ENCODE peak calls at places on chromosomes 5 and 9, in nine cellular contexts. One of them, this sample, is unnamed.
A peak's percentile ranks its signal among the peaks of the same experiment; 100 is the strongest.

GRCh38 chr5:52771343-52772039 is 16.2 kb upstream of the ITGA1 start:
- DNase-seq in vagina: no peak
- DNase-seq in AG10803: no peak
- DNase-seq in CD8-positive, alpha-beta T cell: no peak
- DNase-seq in fibroblast of mammary gland: no peak
- DNase-seq in left ventricle myocardium inferior: no peak
- DNase-seq in psoas muscle: no peak
- DNase-seq in IMR-90: no peak
- DNase-seq in kidney: no peak
- DNase-seq in this sample: no peak

GRCh38 chr9:100884518-100884917 is 144.0 kb upstream of the PLPPR1 start:
- DNase-seq in kidney: no peak
- DNase-seq in vagina: no peak
- DNase-seq in psoas muscle: no peak
- DNase-seq in left ventricle myocardium inferior: no peak
- DNase-seq in AG10803: no peak
- DNase-seq in IMR-90: no peak
- DNase-seq in fibroblast of mammary gland: no peak
- DNase-seq in CD8-positive, alpha-beta T cell: no peak
- DNase-seq in this sample: no peak

GRCh38 chr5:131171276-131171815 is 602 bp downstream of the LYRM7 start:
- DNase-seq in fibroblast of mammary gland: no peak
- DNase-seq in kidney: no peak
- DNase-seq in left ventricle myocardium inferior: no peak
- DNase-seq in IMR-90: no peak
- DNase-seq in psoas muscle: no peak
- DNase-seq in vagina: no peak
- DNase-seq in CD8-positive, alpha-beta T cell: no peak
- DNase-seq in AG10803: no peak
- DNase-seq in this sample: no peak

GRCh38 chr9:77472646-77473045 is 175.5 kb downstream of the GNA14 start:
- DNase-seq in CD8-positive, alpha-beta T cell: no peak
- DNase-seq in kidney: no peak
- DNase-seq in AG10803: no peak
- DNase-seq in vagina: no peak
- DNase-seq in left ventricle myocardium inferior: no peak
- DNase-seq in fibroblast of mammary gland: peak; percentile 31
- DNase-seq in IMR-90: no peak
- DNase-seq in psoas muscle: no peak
- DNase-seq in this sample: no peak

GRCh38 chr5:143403607-143404415 is at the start of gene NR3C1:
- DNase-seq in AG10803: peak; percentile 91
- DNase-seq in psoas muscle: peak; percentile 89
- DNase-seq in kidney: peak; percentile 96
- DNase-seq in vagina: peak; percentile 93
- DNase-seq in left ventricle myocardium inferior: peak; percentile 90
- DNase-seq in IMR-90: peak; percentile 86
- DNase-seq in CD8-positive, alpha-beta T cell: peak; percentile 93
- DNase-seq in fibroblast of mammary gland: peak; percentile 81
- DNase-seq in this sample: peak; percentile 88

GRCh38 chr5:178322736-178323540 is 90.3 kb upstream of the PHYKPL start:
- DNase-seq in psoas muscle: no peak
- DNase-seq in CD8-positive, alpha-beta T cell: no peak
- DNase-seq in kidney: peak; percentile 48
- DNase-seq in IMR-90: no peak
- DNase-seq in fibroblast of mammary gland: no peak
- DNase-seq in left ventricle myocardium inferior: no peak
- DNase-seq in AG10803: no peak
- DNase-seq in vagina: no peak
- DNase-seq in this sample: no peak

GRCh38 chr5:14681236-14681752 is 16.8 kb downstream of the OTULIN start:
- DNase-seq in left ventricle myocardium inferior: peak; percentile 62
- DNase-seq in kidney: no peak
- DNase-seq in AG10803: no peak
- DNase-seq in CD8-positive, alpha-beta T cell: no peak
- DNase-seq in vagina: no peak
- DNase-seq in psoas muscle: no peak
- DNase-seq in fibroblast of mammary gland: no peak
- DNase-seq in IMR-90: no peak
- DNase-seq in this sample: no peak

GRCh38 chr5:154757647-154758406 is 2.6 kb downstream of the LARP1 start:
- DNase-seq in IMR-90: peak; percentile 22
- DNase-seq in AG10803: peak; percentile 52
- DNase-seq in CD8-positive, alpha-beta T cell: no peak
- DNase-seq in kidney: no peak
- DNase-seq in psoas muscle: no peak
- DNase-seq in vagina: no peak
- DNase-seq in left ventricle myocardium inferior: no peak
- DNase-seq in fibroblast of mammary gland: peak; percentile 61
- DNase-seq in this sample: no peak

GRCh38 chr9:87212563-87213154 is 265.4 kb upstream of the GAS1 start:
- DNase-seq in AG10803: no peak
- DNase-seq in fibroblast of mammary gland: peak; percentile 41
- DNase-seq in kidney: no peak
- DNase-seq in left ventricle myocardium inferior: no peak
- DNase-seq in CD8-positive, alpha-beta T cell: no peak
- DNase-seq in IMR-90: peak; percentile 39
- DNase-seq in vagina: no peak
- DNase-seq in psoas muscle: no peak
- DNase-seq in this sample: no peak

GRCh38 chr9:8778356-8778755 is 978.8 kb upstream of the DMAC1 start:
- DNase-seq in kidney: no peak
- DNase-seq in fibroblast of mammary gland: no peak
- DNase-seq in psoas muscle: no peak
- DNase-seq in left ventricle myocardium inferior: no peak
- DNase-seq in CD8-positive, alpha-beta T cell: no peak
- DNase-seq in AG10803: no peak
- DNase-seq in IMR-90: no peak
- DNase-seq in vagina: no peak
- DNase-seq in this sample: no peak

GRCh38 chr5:87099246-87099914 is 168.3 kb upstream of the RASA1 start:
- DNase-seq in vagina: no peak
- DNase-seq in fibroblast of mammary gland: no peak
- DNase-seq in kidney: no peak
- DNase-seq in psoas muscle: no peak
- DNase-seq in AG10803: no peak
- DNase-seq in IMR-90: no peak
- DNase-seq in CD8-positive, alpha-beta T cell: no peak
- DNase-seq in left ventricle myocardium inferior: no peak
- DNase-seq in this sample: no peak

GRCh38 chr5:39192449-39193160 is 26.8 kb downstream of the FYB1 start:
- DNase-seq in left ventricle myocardium inferior: no peak
- DNase-seq in vagina: no peak
- DNase-seq in CD8-positive, alpha-beta T cell: no peak
- DNase-seq in AG10803: no peak
- DNase-seq in fibroblast of mammary gland: no peak
- DNase-seq in psoas muscle: no peak
- DNase-seq in IMR-90: no peak
- DNase-seq in kidney: no peak
- DNase-seq in this sample: no peak

GRCh38 chr5:131082034-131082550 is 83.0 kb downstream of the HINT1 start:
- DNase-seq in left ventricle myocardium inferior: no peak
- DNase-seq in AG10803: peak; percentile 56
- DNase-seq in fibroblast of mammary gland: peak; percentile 75
- DNase-seq in kidney: no peak
- DNase-seq in psoas muscle: no peak
- DNase-seq in vagina: no peak
- DNase-seq in CD8-positive, alpha-beta T cell: no peak
- DNase-seq in IMR-90: no peak
- DNase-seq in this sample: no peak

GRCh38 chr5:3596261-3596825 is 711 bp downstream of the IRX1 start:
- DNase-seq in kidney: no peak
- DNase-seq in left ventricle myocardium inferior: no peak
- DNase-seq in CD8-positive, alpha-beta T cell: no peak
- DNase-seq in vagina: no peak
- DNase-seq in AG10803: no peak
- DNase-seq in IMR-90: no peak
- DNase-seq in fibroblast of mammary gland: peak; percentile 7
- DNase-seq in psoas muscle: no peak
- DNase-seq in this sample: peak; percentile 18

GRCh38 chr9:73640971-73641370 is 489.3 kb downstream of the ANXA1 start:
- DNase-seq in psoas muscle: no peak
- DNase-seq in fibroblast of mammary gland: no peak
- DNase-seq in CD8-positive, alpha-beta T cell: no peak
- DNase-seq in kidney: no peak
- DNase-seq in vagina: no peak
- DNase-seq in left ventricle myocardium inferior: no peak
- DNase-seq in AG10803: no peak
- DNase-seq in IMR-90: no peak
- DNase-seq in this sample: no peak

GRCh38 chr5:97224112-97224750 is 41.2 kb upstream of the RIOK2 start:
- DNase-seq in kidney: no peak
- DNase-seq in AG10803: peak; percentile 85
- DNase-seq in left ventricle myocardium inferior: no peak
- DNase-seq in IMR-90: peak; percentile 61
- DNase-seq in psoas muscle: no peak
- DNase-seq in fibroblast of mammary gland: peak; percentile 17
- DNase-seq in vagina: no peak
- DNase-seq in CD8-positive, alpha-beta T cell: no peak
- DNase-seq in this sample: peak; percentile 9

GRCh38 chr5:124963236-124963929 is 216.9 kb upstream of the ZNF608 start:
- DNase-seq in IMR-90: peak; percentile 95
- DNase-seq in left ventricle myocardium inferior: no peak
- DNase-seq in CD8-positive, alpha-beta T cell: no peak
- DNase-seq in fibroblast of mammary gland: peak; percentile 77
- DNase-seq in psoas muscle: no peak
- DNase-seq in vagina: no peak
- DNase-seq in AG10803: peak; percentile 64
- DNase-seq in kidney: no peak
- DNase-seq in this sample: peak; percentile 61

GRCh38 chr5:14251733-14252132 is 108.6 kb downstream of the TRIO start:
- DNase-seq in CD8-positive, alpha-beta T cell: no peak
- DNase-seq in kidney: no peak
- DNase-seq in fibroblast of mammary gland: no peak
- DNase-seq in vagina: no peak
- DNase-seq in psoas muscle: no peak
- DNase-seq in AG10803: no peak
- DNase-seq in IMR-90: no peak
- DNase-seq in left ventricle myocardium inferior: no peak
- DNase-seq in this sample: no peak

GRCh38 chr5:90201923-90202322 is 207.6 kb downstream of the CETN3 start:
- DNase-seq in vagina: no peak
- DNase-seq in AG10803: no peak
- DNase-seq in left ventricle myocardium inferior: no peak
- DNase-seq in IMR-90: no peak
- DNase-seq in psoas muscle: no peak
- DNase-seq in kidney: no peak
- DNase-seq in fibroblast of mammary gland: peak; percentile 48
- DNase-seq in CD8-positive, alpha-beta T cell: no peak
- DNase-seq in this sample: no peak

GRCh38 chr5:164148292-164148691 is 642.9 kb downstream of the MAT2B start:
- DNase-seq in psoas muscle: no peak
- DNase-seq in fibroblast of mammary gland: no peak
- DNase-seq in AG10803: no peak
- DNase-seq in CD8-positive, alpha-beta T cell: no peak
- DNase-seq in vagina: no peak
- DNase-seq in kidney: no peak
- DNase-seq in IMR-90: no peak
- DNase-seq in left ventricle myocardium inferior: no peak
- DNase-seq in this sample: no peak
- H3K4me3 ChIP-seq in psoas muscle: no peak overlapping the region
- H3K4me3 ChIP-seq in fibroblast of mammary gland: no peak overlapping the region
- H3K4me3 ChIP-seq in AG10803: no peak overlapping the region
- H3K4me3 ChIP-seq in CD8-positive, alpha-beta T cell: no peak overlapping the region
- H3K4me3 ChIP-seq in vagina: no peak overlapping the region
- H3K4me3 ChIP-seq in kidney: no peak overlapping the region
- H3K4me3 ChIP-seq in IMR-90: no peak overlapping the region
- H3K4me3 ChIP-seq in left ventricle myocardium inferior: no peak overlapping the region
- H3K4me3 ChIP-seq in this sample: no peak overlapping the region

GRCh38 chr5:64384761-64385160 is 121.1 kb upstream of the RGS7BP start:
- DNase-seq in vagina: no peak
- DNase-seq in fibroblast of mammary gland: peak; percentile 3
- DNase-seq in psoas muscle: no peak
- DNase-seq in left ventricle myocardium inferior: no peak
- DNase-seq in AG10803: no peak
- DNase-seq in CD8-positive, alpha-beta T cell: no peak
- DNase-seq in kidney: no peak
- DNase-seq in IMR-90: no peak
- DNase-seq in this sample: peak; percentile 12
- TF ChIP-seq CTCF in vagina: no peak
- TF ChIP-seq CTCF in fibroblast of mammary gland: no peak
- TF ChIP-seq CTCF in psoas muscle: no peak
- TF ChIP-seq CTCF in left ventricle myocardium inferior: peak; percentile 8
- TF ChIP-seq CTCF in AG10803: no peak
- TF ChIP-seq CTCF in CD8-positive, alpha-beta T cell: no peak
- TF ChIP-seq CTCF in kidney: no peak
- TF ChIP-seq CTCF in IMR-90: no peak
- TF ChIP-seq CTCF in this sample: no peak

GRCh38 chr9:93098236-93098946 is 2.4 kb downstream of the CARD19 start:
- DNase-seq in left ventricle myocardium inferior: peak; percentile 86
- DNase-seq in CD8-positive, alpha-beta T cell: peak; percentile 76
- DNase-seq in IMR-90: peak; percentile 98
- DNase-seq in AG10803: peak; percentile 98
- DNase-seq in kidney: peak; percentile 96
- DNase-seq in vagina: no peak
- DNase-seq in psoas muscle: peak; percentile 94
- DNase-seq in fibroblast of mammary gland: peak; percentile 98
- DNase-seq in this sample: peak; percentile 98
- H3K4me3 ChIP-seq in left ventricle myocardium inferior: peak overlapping the region; percentile 37
- H3K4me3 ChIP-seq in CD8-positive, alpha-beta T cell: peak overlapping the region; percentile 89
- H3K4me3 ChIP-seq in IMR-90: no peak overlapping the region
- H3K4me3 ChIP-seq in AG10803: peak overlapping the region; percentile 77
- H3K4me3 ChIP-seq in kidney: no peak overlapping the region
- H3K4me3 ChIP-seq in vagina: peak overlapping the region; percentile 86
- H3K4me3 ChIP-seq in psoas muscle: peak overlapping the region; percentile 99
- H3K4me3 ChIP-seq in fibroblast of mammary gland: peak overlapping the region; percentile 36
- H3K4me3 ChIP-seq in this sample: peak overlapping the region; percentile 46

GRCh38 chr5:169850407-169850806 is 129.9 kb downstream of the INSYN2B start:
- DNase-seq in AG10803: no peak
- DNase-seq in kidney: no peak
- DNase-seq in fibroblast of mammary gland: peak; percentile 17
- DNase-seq in vagina: no peak
- DNase-seq in left ventricle myocardium inferior: no peak
- DNase-seq in psoas muscle: no peak
- DNase-seq in IMR-90: no peak
- DNase-seq in CD8-positive, alpha-beta T cell: no peak
- DNase-seq in this sample: no peak
- TF ChIP-seq CTCF in AG10803: peak; percentile 32
- TF ChIP-seq CTCF in kidney: no peak
- TF ChIP-seq CTCF in fibroblast of mammary gland: peak; percentile 29
- TF ChIP-seq CTCF in vagina: no peak
- TF ChIP-seq CTCF in left ventricle myocardium inferior: no peak
- TF ChIP-seq CTCF in psoas muscle: no peak
- TF ChIP-seq CTCF in IMR-90: no peak
- TF ChIP-seq CTCF in CD8-positive, alpha-beta T cell: no peak
- TF ChIP-seq CTCF in this sample: no peak

DNA sequence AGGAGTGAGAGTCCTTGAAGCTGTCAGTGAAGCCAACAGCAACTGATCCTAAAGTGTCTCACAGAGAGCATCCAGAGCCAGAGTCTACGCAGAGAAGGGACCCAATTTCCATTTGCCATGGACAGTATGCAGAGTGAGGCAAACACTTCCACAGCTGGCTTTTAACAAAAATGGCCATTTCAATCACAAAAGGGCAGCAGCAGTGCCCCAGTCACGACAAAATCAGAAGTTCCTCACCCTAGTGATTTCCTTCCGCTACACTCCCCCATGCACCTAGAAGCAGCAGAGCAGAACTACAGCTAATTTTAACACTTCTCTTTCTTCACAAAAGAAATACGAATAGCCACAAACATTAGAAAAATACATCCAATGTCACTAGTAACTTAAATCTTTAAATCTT is 27.9 kb downstream of the FBXW11 start:
- DNase-seq in fibroblast of mammary gland: no peak
- DNase-seq in psoas muscle: no peak
- DNase-seq in CD8-positive, alpha-beta T cell: no peak
- DNase-seq in kidney: no peak
- DNase-seq in IMR-90: no peak
- DNase-seq in left ventricle myocardium inferior: no peak
- DNase-seq in AG10803: no peak
- DNase-seq in vagina: no peak
- DNase-seq in this sample: no peak
- H3K4me3 ChIP-seq in fibroblast of mammary gland: no peak overlapping the region
- H3K4me3 ChIP-seq in psoas muscle: no peak overlapping the region
- H3K4me3 ChIP-seq in CD8-positive, alpha-beta T cell: no peak overlapping the region
- H3K4me3 ChIP-seq in kidney: no peak overlapping the region
- H3K4me3 ChIP-seq in IMR-90: no peak overlapping the region
- H3K4me3 ChIP-seq in left ventricle myocardium inferior: no peak overlapping the region
- H3K4me3 ChIP-seq in AG10803: no peak overlapping the region
- H3K4me3 ChIP-seq in vagina: no peak overlapping the region
- H3K4me3 ChIP-seq in this sample: no peak overlapping the region